ENCODE peak calls at places on chromosomes 1 and 21, in five cellular contexts. K is heart right ventricle; F is fibroblast of pulmonary artery; N is CD4-positive, alpha-beta memory T cell; V is fibroblast of mammary gland. P is an unnamed sample.

GRCh38 chr21:41365377-41366107 is 3.7 kb downstream of the MX2 start:
- DNase-seq in K (no peak), F (no peak), N (no peak), V (no peak), P (no peak)

GRCh38 chr1:213268221-213268620 is 217.2 kb downstream of the RPS6KC1 start:
- DNase-seq in K (no peak), F (peak), N (no peak), V (peak), P (no peak)

GRCh38 chr1:201459052-201459451 is 9.9 kb downstream of the PHLDA3 start:
- DNase-seq in K (no peak), F (no peak), N (no peak), V (no peak), P (no peak)

GRCh38 chr1:172203135-172203823 is 217.2 kb upstream of the C1orf105 start:
- DNase-seq in K (no peak), F (no peak), N (peak), V (no peak), P (no peak)

GRCh38 chr1:174191255-174191906 is 32.1 kb downstream of the RABGAP1L start:
- DNase-seq in K (no peak), F (peak), N (peak), V (peak), P (peak)

GRCh38 chr1:116987256-116987555 is 14.4 kb upstream of the CD101 start:
- DNase-seq in K (no peak), F (no peak), N (peak), V (no peak), P (no peak)

GRCh38 chr1:77044133-77044849 is 174.9 kb downstream of the PIGK start:
- DNase-seq in K (no peak), F (no peak), N (no peak), V (peak), P (no peak)

GRCh38 chr21:37552496-37553399 is 186.2 kb downstream of the DYRK1A start:
- DNase-seq in K (peak), F (no peak), N (no peak), V (no peak), P (no peak)

GRCh38 chr21:35922618-35923017 is 137.7 kb downstream of the SETD4 start:
- DNase-seq in K (no peak), F (no peak), N (no peak), V (peak), P (no peak)

GRCh38 chr1:110150330-110151174 is at the start of gene SLC6A17:
- DNase-seq in K (no peak), F (peak), N (no peak), V (peak), P (peak)

GRCh38 chr1:195376190-195376589 is 1232.0 kb downstream of the KCNT2 start:
- DNase-seq in K (no peak), F (no peak), N (no peak), V (peak), P (peak)

GRCh38 chr1:62367005-62367547 is 47.8 kb upstream of the KANK4 start:
- DNase-seq in K (no peak), F (no peak), N (no peak), V (peak), P (no peak)

GRCh38 chr21:30243691-30244090 is 27.8 kb upstream of the CLDN8 start:
- DNase-seq in K (no peak), F (no peak), N (no peak), V (no peak), P (no peak)

GRCh38 chr1:219517031-219517430 is 95.9 kb downstream of the ZC3H11B start:
- DNase-seq in K (no peak), F (no peak), N (no peak), V (no peak), P (no peak)

GRCh38 chr1:171107969-171108368 is 17.3 kb downstream of the FMO3 start:
- DNase-seq in K (no peak), F (no peak), N (no peak), V (no peak), P (no peak)

GRCh38 chr1:161119379-161120061 is 1.6 kb downstream of the NIT1 start:
- DNase-seq in K (no peak), F (peak), N (peak), V (peak), P (peak)

GRCh38 chr1:19468397-19468956 is 16.9 kb downstream of the CAPZB start:
- DNase-seq in K (peak), F (no peak), N (peak), V (no peak), P (peak)

GRCh38 chr1:91282695-91283420 is 121.8 kb downstream of the HFM1 start:
- DNase-seq in K (peak), F (peak), N (peak), V (peak), P (peak)

GRCh38 chr21:25561668-25562641 is 45.3 kb downstream of the MRPL39 start:
- DNase-seq in K (peak), F (peak), N (peak), V (peak), P (peak)

GRCh38 chr1:97895278-97895677 is 25.6 kb downstream of the DPYD start:
- DNase-seq in K (no peak), F (no peak), N (no peak), V (no peak), P (no peak)

GRCh38 chr1:107394301-107394700 is 253.5 kb downstream of the NTNG1 start:
- DNase-seq in K (no peak), F (no peak), N (no peak), V (no peak), P (no peak)

GRCh38 chr1:149931212-149931805 is 3.7 kb upstream of the SF3B4 start:
- DNase-seq in K (no peak), F (peak), N (no peak), V (peak), P (no peak)

GRCh38 chr1:115284209-115284608 is 53.8 kb downstream of the NGF start:
- DNase-seq in K (no peak), F (no peak), N (no peak), V (no peak), P (no peak)

GRCh38 chr1:58082596-58082995 is 463.9 kb downstream of the OMA1 start:
- DNase-seq in K (no peak), F (no peak), N (no peak), V (no peak), P (no peak)

GRCh38 chr1:228014235-228014930 is 7.6 kb downstream of the WNT3A start:
- DNase-seq in K (no peak), F (peak), N (no peak), V (peak), P (no peak)

GRCh38 chr1:114510235-114511047 is 562 bp downstream of the TRIM33 start:
- DNase-seq in K (peak), F (peak), N (peak), V (peak), P (peak)

GRCh38 chr1:202811296-202812175 is 782 bp downstream of the PCAT6 start:
- DNase-seq in K (peak), F (no peak), N (peak), V (no peak), P (no peak)

GRCh38 chr1:13916530-13916929 is 216.5 kb downstream of the PRDM2 start:
- DNase-seq in K (no peak), F (no peak), N (no peak), V (no peak), P (no peak)

GRCh38 chr1:112143871-112144441 is 154.5 kb upstream of the KCND3 start:
- DNase-seq in K (no peak), F (no peak), N (no peak), V (no peak), P (no peak)

GRCh38 chr21:27258756-27259429 is 292.0 kb upstream of the ADAMTS5 start:
- DNase-seq in K (no peak), F (no peak), N (no peak), V (no peak), P (no peak)

GRCh38 chr1:87334351-87335174 is 5.9 kb downstream of the LMO4 start:
- DNase-seq in K (no peak), F (no peak), N (peak), V (peak), P (peak)

GRCh38 chr1:17307329-17307728 is 668 bp upstream of the PADI4 start:
- DNase-seq in K (no peak), F (no peak), N (no peak), V (no peak), P (no peak)

GRCh38 chr21:37257967-37258877 is 8.9 kb downstream of the VPS26C start:
- DNase-seq in K (peak), F (peak), N (peak), V (peak), P (peak)

GRCh38 chr1:225882699-225883615 is 777 bp upstream of the TMEM63A start:
- DNase-seq in K (peak), F (peak), N (peak), V (peak), P (peak)

GRCh38 chr1:209454340-209455014 is 129.0 kb upstream of the CAMK1G start:
- DNase-seq in K (no peak), F (no peak), N (no peak), V (no peak), P (no peak)

GRCh38 chr1:177800386-177801058 is 169.3 kb downstream of the SEC16B start:
- DNase-seq in K (no peak), F (no peak), N (no peak), V (peak), P (peak)

GRCh38 chr1:160315359-160315758 is 27.7 kb downstream of the COPA start:
- DNase-seq in K (no peak), F (no peak), N (no peak), V (no peak), P (no peak)

GRCh38 chr1:47235280-47235679 is 3.3 kb upstream of the TAL1 start:
- DNase-seq in K (peak), F (no peak), N (no peak), V (no peak), P (peak)

GRCh38 chr1:177780096-177780700 is 189.7 kb downstream of the SEC16B start:
- DNase-seq in K (no peak), F (peak), N (no peak), V (peak), P (peak)

DNA sequence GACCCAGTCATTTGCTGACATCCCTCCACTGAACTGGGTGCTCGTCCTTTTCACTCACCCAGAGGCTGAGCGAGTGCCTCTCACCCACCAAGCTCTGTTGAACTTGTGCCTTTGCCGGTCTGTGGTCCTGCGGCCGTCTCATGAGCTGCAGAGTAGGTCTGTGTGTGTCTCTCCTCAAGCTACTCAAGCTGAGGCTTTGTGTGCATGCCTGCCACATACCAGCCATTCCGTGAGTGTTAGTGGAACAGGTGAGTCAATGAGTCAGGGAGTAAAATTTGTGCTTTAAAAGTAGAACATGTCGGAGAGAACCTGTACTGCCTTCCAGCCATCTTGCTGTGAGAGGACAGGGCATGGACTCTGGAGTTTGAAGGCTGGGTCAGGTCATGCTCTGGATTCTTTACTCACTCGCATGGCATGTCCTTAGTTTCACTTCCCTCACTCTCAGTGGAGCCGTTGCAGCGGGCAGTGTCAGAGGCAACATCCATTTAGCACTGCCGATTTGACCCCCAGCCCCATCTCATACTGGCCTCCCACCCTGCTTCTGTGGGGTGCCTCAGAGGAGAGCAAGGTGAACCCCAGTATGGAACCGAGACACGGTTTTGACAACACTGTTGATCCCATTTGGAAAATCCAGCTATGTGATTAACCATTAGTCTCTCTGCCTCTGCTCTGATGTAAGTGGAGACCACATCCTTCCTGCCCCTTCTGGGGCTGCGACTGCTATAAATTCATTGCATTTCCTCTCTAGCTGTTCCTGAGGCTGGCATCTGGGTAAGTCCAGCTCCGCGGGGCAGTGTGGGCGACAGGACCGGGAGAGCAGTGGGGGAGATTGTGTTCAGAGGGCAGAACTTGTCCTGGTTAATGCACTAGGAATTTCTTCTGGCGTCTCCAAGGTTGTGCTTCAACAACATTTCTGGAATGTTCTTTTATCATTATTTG is at the start of gene NLRP3:
- DNase-seq in K (peak), F (no peak), N (peak), V (peak), P (peak)
- H3K4me3 ChIP-seq in K (peak), F (no peak), N (peak), V (no peak), P (no peak)

GRCh38 chr1:23799255-23799569 is 1.3 kb downstream of the GALE start:
- DNase-seq in K (no peak), F (no peak), N (no peak), V (no peak), P (no peak)

GRCh38 chr1:23798662-23799142 is 1.9 kb downstream of the GALE start:
- DNase-seq in K (no peak), F (no peak), N (no peak), V (no peak), P (no peak)

GRCh38 chr1:23800396-23801337 is at the start of gene GALE:
- DNase-seq in K (peak), F (peak), N (peak), V (peak), P (peak)

GRCh38 chr1:23801338-23801748 is 789 bp upstream of the GALE start:
- DNase-seq in K (no peak), F (no peak), N (no peak), V (no peak), P (no peak)

DNA sequence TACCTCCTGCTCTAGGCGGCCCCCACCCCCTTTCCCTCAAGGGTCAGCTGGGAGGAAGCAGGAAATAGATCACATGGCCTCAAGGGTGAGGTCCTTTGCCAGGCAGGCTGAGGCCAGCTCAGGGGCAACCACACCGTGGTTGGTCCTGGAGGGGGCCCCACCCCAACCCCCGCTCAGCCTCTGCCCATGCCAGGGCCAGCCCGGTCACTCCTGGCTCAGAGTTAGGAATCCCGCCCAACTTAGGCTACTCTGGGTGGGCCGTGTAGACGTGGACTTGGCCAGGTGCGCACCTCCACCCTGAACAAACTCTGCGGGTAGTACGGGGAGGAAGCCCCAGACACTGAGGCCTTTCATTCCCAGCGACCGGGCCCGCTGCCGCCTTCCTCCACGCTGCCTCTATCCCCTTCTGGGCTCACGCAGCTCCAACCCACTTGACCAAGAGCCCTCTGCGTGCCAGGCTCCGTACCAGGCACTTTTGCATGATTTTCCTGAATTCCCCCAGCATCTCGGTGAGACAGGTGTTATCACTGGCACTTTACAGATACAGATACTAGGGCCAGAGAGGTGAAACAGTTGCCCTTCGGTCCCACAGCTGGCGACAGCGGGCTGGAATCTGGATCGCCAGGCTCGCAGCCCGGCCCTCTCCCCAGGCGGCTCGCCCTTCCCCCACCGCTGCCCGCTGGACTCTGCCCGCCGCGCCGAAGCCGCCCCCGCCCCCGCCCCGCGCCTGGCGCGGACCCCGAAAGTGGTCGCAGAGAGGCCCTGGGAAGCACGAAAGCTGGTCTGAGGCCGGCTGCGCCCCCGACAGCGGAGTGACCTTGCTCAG is 771 bp downstream of the GALE start:
- DNase-seq in K (peak), F (peak), N (no peak), V (peak), P (peak)
- H3K4me3 ChIP-seq in K (peak), F (peak), N (peak), V (peak), P (peak)

GRCh38 chr1:232142403-232143314 is 487.3 kb downstream of the SIPA1L2 start:
- DNase-seq in K (peak), F (peak), N (no peak), V (peak), P (no peak)
- H3K4me3 ChIP-seq in K (no peak), F (no peak), N (no peak), V (no peak), P (no peak)

DNA sequence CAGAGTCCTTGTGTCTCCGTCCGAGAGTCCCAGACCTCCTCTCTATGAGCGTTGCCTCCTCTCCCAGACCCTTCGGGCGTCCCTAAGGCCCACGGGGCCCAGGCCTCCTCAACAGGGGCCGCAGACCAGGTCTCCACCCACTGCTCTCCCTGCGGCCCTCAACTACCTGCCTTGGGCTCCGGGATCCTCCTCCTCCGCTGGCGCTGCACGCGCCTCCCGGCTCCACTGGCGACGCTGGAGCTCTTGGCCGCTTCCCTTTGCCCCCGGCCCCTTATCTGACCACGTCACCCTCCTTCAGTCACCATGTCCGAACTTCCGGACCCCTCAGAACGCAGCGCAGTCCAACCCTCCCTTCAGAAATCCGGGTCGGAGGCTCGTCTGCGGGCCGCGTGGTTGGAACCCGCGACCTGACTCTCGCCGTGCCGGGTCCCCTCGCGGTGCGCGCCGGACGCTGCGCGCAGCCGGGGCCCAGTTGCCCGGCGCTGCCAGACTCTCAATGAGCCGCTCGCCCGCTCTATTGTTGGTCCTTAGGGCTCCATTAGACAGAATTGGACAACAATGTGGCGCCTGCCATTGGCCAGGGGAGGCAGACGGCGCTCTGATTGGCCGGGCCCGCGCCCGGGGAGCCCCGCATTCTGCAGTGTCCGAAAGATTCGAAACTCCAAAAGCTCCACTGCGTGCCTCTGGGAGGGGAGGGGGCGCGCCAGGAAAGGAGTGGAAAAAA is at the start of gene DMRTA2:
- DNase-seq in K (no peak), F (peak), N (no peak), V (peak), P (peak)
- H3K4me3 ChIP-seq in K (peak), F (peak), N (peak), V (no peak), P (peak)

GRCh38 chr1:43396059-43396458 is 6.4 kb downstream of the SZT2 start:
- DNase-seq in K (no peak), F (no peak), N (no peak), V (no peak), P (no peak)
- H3K4me3 ChIP-seq in K (no peak), F (no peak), N (no peak), V (no peak), P (no peak)

GRCh38 chr1:43970911-43971310 is 1.1 kb downstream of the DPH2 start:
- DNase-seq in K (no peak), F (no peak), N (no peak), V (no peak), P (no peak)
- H3K4me3 ChIP-seq in K (peak), F (peak), N (no peak), V (peak), P (peak)

DNA sequence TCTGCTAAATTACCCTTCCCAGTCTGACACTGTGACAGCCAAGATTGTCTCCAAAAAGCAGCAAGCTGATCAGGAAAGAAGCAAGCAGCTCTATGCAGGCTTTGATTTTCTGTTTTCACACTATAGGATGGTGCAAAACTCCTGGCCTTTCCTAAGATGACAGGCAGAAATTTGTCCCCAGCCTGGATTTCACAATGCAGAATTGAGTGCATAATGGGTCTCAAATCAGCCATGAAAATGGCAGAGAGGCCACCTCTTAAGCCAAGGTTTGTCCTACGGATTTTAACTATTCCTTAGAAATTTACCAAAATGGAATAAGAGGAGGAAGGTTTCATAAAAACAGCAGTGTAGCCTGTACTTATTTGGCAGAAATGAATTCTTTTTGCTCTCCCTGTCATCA is 1.2 kb downstream of the SGIP1 start:
- DNase-seq in K (no peak), F (no peak), N (no peak), V (no peak), P (no peak)
- H3K4me3 ChIP-seq in K (peak), F (peak), N (no peak), V (peak), P (no peak)

GRCh38 chr1:207455183-207455754 is 1.1 kb downstream of the CR2 start:
- DNase-seq in K (no peak), F (no peak), N (no peak), V (no peak), P (peak)

GRCh38 chr1:207459008-207459407 is 4.9 kb downstream of the CR2 start:
- DNase-seq in K (no peak), F (no peak), N (peak), V (no peak), P (peak)

GRCh38 chr1:207453710-207454045 is 450 bp upstream of the CR2 start:
- DNase-seq in K (no peak), F (no peak), N (no peak), V (no peak), P (no peak)

GRCh38 chr1:207458409-207458808 is 4.3 kb downstream of the CR2 start:
- DNase-seq in K (no peak), F (no peak), N (no peak), V (no peak), P (no peak)

GRCh38 chr1:207454046-207454964 is at the start of gene CR2:
- DNase-seq in K (no peak), F (no peak), N (peak), V (no peak), P (peak)
- H3K4me3 ChIP-seq in K (peak), F (no peak), N (no peak), V (no peak), P (peak)